ENCODE peak calls at places on chromosomes 1 and 21, in eight cellular contexts. W is uterus, J is fibroblast of lung, H is colonic mucosa, F is SJSA1, U is neural progenitor cell, T is pancreas, K is endodermal cell. I is an unnamed sample. For H3K4me1 and H3K27me3, the result is how much of the 10 kb centered on the place peaks cover.

GRCh38 chr1:8027748-8028631 is 1.9 kb upstream of the ERRFI1 start:
- DNase-seq in W (no peak), J (peak), H (peak), F (no peak), U (no peak), T (no peak), K (no peak), I (no peak)

GRCh38 chr1:106879538-106879937 is 176.9 kb upstream of the PRMT6 start:
- DNase-seq in W (no peak), J (no peak), H (peak), F (no peak), U (peak), T (peak), K (no peak), I (peak)

GRCh38 chr1:17922833-17923232 is 167.7 kb downstream of the ACTL8 start:
- DNase-seq in W (no peak), J (peak), H (peak), F (no peak), U (peak), T (no peak), K (peak), I (peak)

GRCh38 chr1:24964811-24965570 is 34.9 kb upstream of the RUNX3 start:
- DNase-seq in W (no peak), J (peak), H (peak), F (peak), U (no peak), T (no peak), K (no peak), I (no peak)

GRCh38 chr1:17199267-17200044 is 5.5 kb upstream of the PADI1 start:
- DNase-seq in W (no peak), J (peak), H (no peak), F (peak), U (no peak), T (no peak), K (no peak), I (no peak)

GRCh38 chr1:47710075-47711071 is 272.5 kb downstream of the FOXD2 start:
- DNase-seq in W (peak), J (peak), H (peak), F (peak), U (peak), T (peak), K (peak), I (peak)

GRCh38 chr1:151158311-151158710 is 1.9 kb downstream of the TNFAIP8L2 start:
- DNase-seq in W (no peak), J (no peak), H (no peak), F (no peak), U (no peak), T (no peak), K (no peak), I (no peak)

GRCh38 chr1:151198254-151199127 is at the start of gene PIP5K1A:
- DNase-seq in W (peak), J (peak), H (peak), F (peak), U (peak), T (peak), K (peak), I (peak)

GRCh38 chr21:21137986-21138385 is 139.8 kb downstream of the NCAM2 start:
- DNase-seq in W (no peak), J (peak), H (no peak), F (no peak), U (no peak), T (no peak), K (no peak), I (no peak)

GRCh38 chr21:14523234-14523633 is 22.9 kb downstream of the SAMSN1 start:
- DNase-seq in W (no peak), J (no peak), H (no peak), F (no peak), U (no peak), T (no peak), K (no peak), I (no peak)

GRCh38 chr1:91783423-91784162 is 102.4 kb downstream of the TGFBR3 start:
- DNase-seq in W (peak), J (peak), H (no peak), F (no peak), U (no peak), T (no peak), K (no peak), I (no peak)

GRCh38 chr1:30034627-30035521 is 688.5 kb downstream of the MATN1 start:
- DNase-seq in W (no peak), J (peak), H (peak), F (peak), U (no peak), T (no peak), K (peak), I (no peak)

GRCh38 chr21:36610201-36610600 is 88.7 kb upstream of the SIM2 start:
- DNase-seq in W (no peak), J (peak), H (no peak), F (no peak), U (no peak), T (no peak), K (no peak), I (no peak)

GRCh38 chr21:28537371-28538079 is 455.2 kb downstream of the LTN1 start:
- DNase-seq in W (no peak), J (peak), H (no peak), F (no peak), U (no peak), T (no peak), K (no peak), I (no peak)

GRCh38 chr1:247209306-247209900 is 37.6 kb upstream of the ZNF124 start:
- DNase-seq in W (no peak), J (no peak), H (no peak), F (no peak), U (no peak), T (no peak), K (no peak), I (no peak)

GRCh38 chr1:217029311-217030157 is 306.3 kb upstream of the ESRRG start:
- DNase-seq in W (no peak), J (peak), H (peak), F (no peak), U (no peak), T (peak), K (no peak), I (no peak)

GRCh38 chr1:36737767-36738166 is 255.1 kb upstream of the CSF3R start:
- DNase-seq in W (no peak), J (no peak), H (no peak), F (no peak), U (peak), T (no peak), K (peak), I (no peak)

GRCh38 chr1:220409751-220410370 is 118.1 kb upstream of the MARK1 start:
- DNase-seq in W (no peak), J (no peak), H (no peak), F (no peak), U (peak), T (no peak), K (no peak), I (no peak)

GRCh38 chr1:52562766-52563165 is 9.9 kb upstream of the TUT4 start:
- DNase-seq in W (no peak), J (no peak), H (no peak), F (no peak), U (no peak), T (no peak), K (no peak), I (no peak)

GRCh38 chr1:112011231-112011630 is 21.8 kb upstream of the KCND3 start:
- DNase-seq in W (peak), J (peak), H (peak), F (no peak), U (no peak), T (no peak), K (no peak), I (peak)

GRCh38 chr1:70090875-70091274 is 114.5 kb downstream of the LRRC40 start:
- DNase-seq in W (no peak), J (peak), H (no peak), F (no peak), U (no peak), T (no peak), K (no peak), I (no peak)

GRCh38 chr1:100719490-100719889 is at the start of gene VCAM1:
- DNase-seq in W (no peak), J (no peak), H (no peak), F (no peak), U (peak), T (no peak), K (peak), I (peak)

GRCh38 chr21:33198346-33199135 is 31.2 kb upstream of the IFNAR2 start:
- DNase-seq in W (no peak), J (peak), H (no peak), F (peak), U (no peak), T (no peak), K (no peak), I (peak)

GRCh38 chr1:211612786-211613107 is 33.8 kb upstream of the SLC30A1 start:
- DNase-seq in W (no peak), J (no peak), H (no peak), F (no peak), U (no peak), T (no peak), K (no peak), I (no peak)

GRCh38 chr1:116886532-116886931 is 23.2 kb upstream of the PTGFRN start:
- DNase-seq in W (no peak), J (peak), H (no peak), F (no peak), U (no peak), T (no peak), K (no peak), I (no peak)

GRCh38 chr1:216057947-216058346 is 365.3 kb downstream of the USH2A start:
- DNase-seq in W (no peak), J (no peak), H (no peak), F (no peak), U (no peak), T (no peak), K (no peak), I (no peak)

GRCh38 chr1:43329995-43330751 is 7.4 kb upstream of the MPL start:
- DNase-seq in W (peak), J (peak), H (no peak), F (no peak), U (no peak), T (no peak), K (peak), I (peak)

GRCh38 chr1:62034790-62035189 is 159.9 kb upstream of the L1TD1 start:
- DNase-seq in W (no peak), J (no peak), H (no peak), F (no peak), U (no peak), T (no peak), K (no peak), I (no peak)

GRCh38 chr21:25916226-25916625 is 181.5 kb downstream of the GABPA start:
- DNase-seq in W (no peak), J (peak), H (no peak), F (no peak), U (no peak), T (no peak), K (no peak), I (no peak)

GRCh38 chr1:42176902-42177519 is 12.5 kb upstream of the GUCA2A start:
- DNase-seq in W (no peak), J (peak), H (no peak), F (no peak), U (peak), T (no peak), K (peak), I (no peak)

GRCh38 chr1:167533851-167534300 is 15.5 kb upstream of the CD247 start:
- DNase-seq in W (peak), J (peak), H (peak), F (peak), U (peak), T (peak), K (peak), I (peak)

GRCh38 chr1:78019031-78019430 is 14.3 kb downstream of the DNAJB4 start:
- DNase-seq in W (no peak), J (no peak), H (no peak), F (no peak), U (no peak), T (no peak), K (no peak), I (no peak)

GRCh38 chr21:37273440-37273839 is 6.3 kb upstream of the VPS26C start:
- DNase-seq in W (no peak), J (no peak), H (no peak), F (no peak), U (no peak), T (no peak), K (no peak), I (no peak)

GRCh38 chr1:54397090-54397591 is 9.1 kb downstream of the SSBP3 start:
- DNase-seq in W (no peak), J (no peak), H (no peak), F (no peak), U (no peak), T (peak), K (no peak), I (peak)

GRCh38 chr1:112172294-112172882 is 182.9 kb upstream of the KCND3 start:
- DNase-seq in W (peak), J (peak), H (peak), F (no peak), U (peak), T (peak), K (peak), I (no peak)

GRCh38 chr1:25917996-25918395 is 11.8 kb upstream of the STMN1 start:
- DNase-seq in W (no peak), J (peak), H (no peak), F (no peak), U (no peak), T (no peak), K (no peak), I (no peak)

GRCh38 chr1:163346326-163346870 is 24.6 kb downstream of the NUF2 start:
- DNase-seq in W (no peak), J (peak), H (no peak), F (no peak), U (no peak), T (no peak), K (no peak), I (no peak)

GRCh38 chr1:177958092-177958491 is 11.8 kb downstream of the SEC16B start:
- DNase-seq in W (no peak), J (no peak), H (no peak), F (no peak), U (no peak), T (no peak), K (no peak), I (no peak)

GRCh38 chr1:2347409-2347785 is 44.0 kb downstream of the MORN1 start:
- DNase-seq in W (no peak), J (no peak), H (no peak), F (no peak), U (no peak), T (peak), K (no peak), I (no peak)

GRCh38 chr1:2346691-2347408 is 44.5 kb downstream of the MORN1 start:
- DNase-seq in W (no peak), J (no peak), H (no peak), F (no peak), U (no peak), T (peak), K (no peak), I (peak)

GRCh38 chr1:2347907-2348306 is 43.4 kb downstream of the MORN1 start:
- DNase-seq in W (no peak), J (no peak), H (no peak), F (no peak), U (no peak), T (no peak), K (no peak), I (no peak)

GRCh38 chr1:2349821-2350220 is 41.5 kb downstream of the MORN1 start:
- DNase-seq in W (no peak), J (no peak), H (no peak), F (no peak), U (peak), T (no peak), K (no peak), I (peak)

GRCh38 chr1:2348346-2349275 is 42.7 kb downstream of the MORN1 start:
- DNase-seq in W (no peak), J (no peak), H (no peak), F (no peak), U (peak), T (peak), K (no peak), I (peak)
- H3K4me1 ChIP-seq in W (under half), J (under half), H (under half), F (under half), U (under half), T (under half), K (under half), I (under half)

GRCh38 chr1:209882942-209883340 is 55.1 kb upstream of the SYT14 start:
- DNase-seq in W (no peak), J (no peak), H (no peak), F (no peak), U (no peak), T (no peak), K (no peak), I (no peak)

GRCh38 chr1:209884665-209885117 is 53.3 kb upstream of the SYT14 start:
- DNase-seq in W (peak), J (peak), H (peak), F (peak), U (no peak), T (peak), K (no peak), I (no peak)

GRCh38 chr1:209884249-209884648 is 53.8 kb upstream of the SYT14 start:
- DNase-seq in W (no peak), J (peak), H (no peak), F (peak), U (no peak), T (no peak), K (no peak), I (no peak)

GRCh38 chr1:209882286-209882685 is 54.5 kb downstream of the UTP25 start:
- DNase-seq in W (no peak), J (no peak), H (no peak), F (peak), U (no peak), T (no peak), K (no peak), I (no peak)

GRCh38 chr1:209883341-209883971 is 54.6 kb upstream of the SYT14 start:
- DNase-seq in W (no peak), J (peak), H (no peak), F (peak), U (peak), T (no peak), K (no peak), I (no peak)
- H3K27me3 ChIP-seq in W (under half), J (under half), H (under half), F (under half), U (under half), T (under half), K (under half), I (half or more)

GRCh38 chr1:154466136-154466665 is 35.8 kb upstream of the TDRD10 start:
- DNase-seq in W (no peak), J (no peak), H (no peak), F (no peak), U (no peak), T (no peak), K (peak), I (no peak)
- H3K4me1 ChIP-seq in W (under half), J (under half), H (under half), F (under half), U (under half), T (under half), K (under half), I (under half)

GRCh38 chr1:156927215-156928042 is 7.0 kb downstream of the LRRC71 start:
- DNase-seq in W (peak), J (peak), H (peak), F (peak), U (peak), T (peak), K (peak), I (peak)
- H3K27me3 ChIP-seq in W (under half), J (under half), H (under half), F (under half), U (half or more), T (under half), K (half or more), I (half or more)

GRCh38 chr1:94236021-94236491 is 1.3 kb downstream of the ARHGAP29 start:
- DNase-seq in W (no peak), J (peak), H (no peak), F (no peak), U (peak), T (no peak), K (peak), I (no peak)
- H3K4me1 ChIP-seq in W (under half), J (under half), H (under half), F (under half), U (under half), T (under half), K (under half), I (under half)